ENCODE peak calls at places on chromosomes 1 and 21, in nine cellular contexts. S is NCI-H1105; N is neural crest cell; D is RWPE1; O is naive thymus-derived CD8-positive, alpha-beta T cell; K is AG08396; F is stomach; V is NCI-H2107; Y is GM12865. P is an unnamed sample.

GRCh38 chr1:184858288-184858687 is 103.6 kb upstream of the EDEM3 start:
- DNase-seq in D (no peak), K (no peak), F (no peak), N (no peak), O (no peak), S (no peak), V (no peak), Y (no peak), P (no peak)

GRCh38 chr1:24673336-24673735 is 30.2 kb downstream of the SRRM1 start:
- DNase-seq in F (no peak), D (peak), S (no peak), Y (no peak), O (no peak), N (no peak), V (no peak), K (no peak), P (no peak)

GRCh38 chr1:201221201-201221846 is 30.7 kb downstream of the IGFN1 start:
- DNase-seq in Y (no peak), O (no peak), S (no peak), V (no peak), K (no peak), F (no peak), N (no peak), D (no peak), P (no peak)

GRCh38 chr21:41477641-41478318 is 30.2 kb downstream of the TMPRSS2 start:
- DNase-seq in V (peak), N (peak), Y (no peak), O (no peak), D (no peak), S (no peak), K (no peak), F (peak), P (no peak)

GRCh38 chr1:224433671-224434446 is 738 bp downstream of the WDR26 start:
- DNase-seq in N (peak), V (no peak), K (peak), F (peak), S (no peak), Y (peak), D (no peak), O (peak), P (no peak)

GRCh38 chr1:33867684-33868083 is 3.8 kb downstream of the HMGB4 start:
- DNase-seq in O (no peak), D (no peak), Y (no peak), S (no peak), N (no peak), K (no peak), V (no peak), F (no peak), P (no peak)

GRCh38 chr21:21151231-21151630 is 153.0 kb downstream of the NCAM2 start:
- DNase-seq in O (no peak), K (no peak), S (no peak), Y (no peak), D (no peak), F (no peak), V (no peak), N (no peak), P (no peak)

GRCh38 chr1:15051898-15052528 is 101.5 kb upstream of the TMEM51 start:
- DNase-seq in K (no peak), Y (no peak), O (no peak), S (no peak), F (no peak), N (no peak), D (no peak), V (no peak), P (no peak)

P was measured in GM04504.